ENCODE peak calls at places on chromosome 16, in six cellular contexts. One of them, this sample, is unnamed.

GRCh38 chr16:3769942-3770341 is 52.6 kb upstream of the TRAP1 start:
- DNase-seq in ELR: no peak
- DNase-seq in heart left ventricle: no peak
- DNase-seq in T-helper 17 cell: no peak
- DNase-seq in sciatic nerve: no peak
- DNase-seq in fibroblast of villous mesenchyme: no peak
- DNase-seq in this sample: no peak

GRCh38 chr16:65895906-65896305 is 470.6 kb upstream of the CDH5 start:
- DNase-seq in T-helper 17 cell: no peak
- DNase-seq in ELR: no peak
- DNase-seq in sciatic nerve: no peak
- DNase-seq in heart left ventricle: no peak
- DNase-seq in fibroblast of villous mesenchyme: no peak
- DNase-seq in this sample: no peak

GRCh38 chr16:8729779-8730334 is 55.4 kb downstream of the ABAT start:
- DNase-seq in ELR: no peak
- DNase-seq in fibroblast of villous mesenchyme: no peak
- DNase-seq in heart left ventricle: no peak
- DNase-seq in T-helper 17 cell: no peak
- DNase-seq in sciatic nerve: no peak
- DNase-seq in this sample: no peak

GRCh38 chr16:50615891-50616290 is 65.2 kb downstream of the SNX20 start:
- DNase-seq in heart left ventricle: no peak
- DNase-seq in sciatic nerve: no peak
- DNase-seq in fibroblast of villous mesenchyme: no peak
- DNase-seq in ELR: no peak
- DNase-seq in T-helper 17 cell: no peak
- DNase-seq in this sample: no peak

GRCh38 chr16:31135535-31136286 is at the start of gene PRSS8:
- DNase-seq in ELR: no peak
- DNase-seq in T-helper 17 cell: no peak
- DNase-seq in heart left ventricle: no peak
- DNase-seq in fibroblast of villous mesenchyme: no peak
- DNase-seq in sciatic nerve: no peak
- DNase-seq in this sample: peak

GRCh38 chr16:89723279-89724250 is 2.2 kb downstream of the ZNF276 start:
- DNase-seq in heart left ventricle: no peak
- DNase-seq in T-helper 17 cell: peak
- DNase-seq in ELR: no peak
- DNase-seq in fibroblast of villous mesenchyme: no peak
- DNase-seq in sciatic nerve: peak
- DNase-seq in this sample: peak

GRCh38 chr16:56041556-56042140 is 149.6 kb upstream of the GNAO1 start:
- DNase-seq in heart left ventricle: no peak
- DNase-seq in ELR: peak
- DNase-seq in sciatic nerve: no peak
- DNase-seq in T-helper 17 cell: peak
- DNase-seq in fibroblast of villous mesenchyme: no peak
- DNase-seq in this sample: no peak

GRCh38 chr16:27465483-27465879 is 63.5 kb downstream of the IL21R start:
- DNase-seq in heart left ventricle: no peak
- DNase-seq in T-helper 17 cell: no peak
- DNase-seq in ELR: no peak
- DNase-seq in fibroblast of villous mesenchyme: no peak
- DNase-seq in sciatic nerve: no peak
- DNase-seq in this sample: no peak

GRCh38 chr16:65773319-65773874 is 593.1 kb upstream of the CDH5 start:
- DNase-seq in fibroblast of villous mesenchyme: no peak
- DNase-seq in T-helper 17 cell: no peak
- DNase-seq in sciatic nerve: no peak
- DNase-seq in heart left ventricle: no peak
- DNase-seq in ELR: no peak
- DNase-seq in this sample: no peak

GRCh38 chr16:56637814-56638750 is at the start of gene MT1A:
- DNase-seq in sciatic nerve: peak
- DNase-seq in ELR: peak
- DNase-seq in T-helper 17 cell: no peak
- DNase-seq in fibroblast of villous mesenchyme: peak
- DNase-seq in heart left ventricle: peak
- DNase-seq in this sample: peak

GRCh38 chr16:84254080-84254479 is 14.3 kb upstream of the KCNG4 start:
- DNase-seq in ELR: no peak
- DNase-seq in T-helper 17 cell: no peak
- DNase-seq in sciatic nerve: no peak
- DNase-seq in heart left ventricle: no peak
- DNase-seq in fibroblast of villous mesenchyme: no peak
- DNase-seq in this sample: no peak

GRCh38 chr16:69199382-69199781 is 12.4 kb downstream of the SNTB2 start:
- DNase-seq in sciatic nerve: no peak
- DNase-seq in heart left ventricle: no peak
- DNase-seq in fibroblast of villous mesenchyme: peak
- DNase-seq in ELR: peak
- DNase-seq in T-helper 17 cell: no peak
- DNase-seq in this sample: no peak

GRCh38 chr16:73122604-73123386 is 74.9 kb upstream of the ZFHX3 start:
- DNase-seq in T-helper 17 cell: no peak
- DNase-seq in heart left ventricle: peak
- DNase-seq in sciatic nerve: peak
- DNase-seq in fibroblast of villous mesenchyme: peak
- DNase-seq in ELR: no peak
- DNase-seq in this sample: no peak

GRCh38 chr16:20899503-20900298 is 457 bp downstream of the DCUN1D3 start:
- DNase-seq in fibroblast of villous mesenchyme: no peak
- DNase-seq in ELR: no peak
- DNase-seq in heart left ventricle: no peak
- DNase-seq in T-helper 17 cell: no peak
- DNase-seq in sciatic nerve: peak
- DNase-seq in this sample: no peak